ENCODE peak calls at places on chromosomes 4 and X, in ten cellular contexts. L is stimulated activated CD4-positive, alpha-beta T cell treated with anti-CD3 and anti-CD28 coated beads, Interleukin-4, amount 100 ng/mL, for 1 hour; I is non-pigmented ciliary epithelial cell; Q is NCI-H1417; U is activated T-cell treated with anti-CD3 and anti-CD28 coated beads for 1 hour; J is SK-MEL-5; O is HCT116; F is left cardiac atrium; M is GM12891; C is fibroblast of the conjunctiva. N is an unnamed sample.

GRCh38 chrX:96112689-96113088 is 572.0 kb upstream of the DIAPH2 start:
- DNase-seq in J (no peak), C (no peak), L (no peak), O (no peak), M (no peak), Q (no peak), U (no peak), F (no peak), I (no peak), N (no peak)

GRCh38 chrX:397575-397974 is 10.9 kb upstream of the PPP2R3B start:
- DNase-seq in U (no peak), L (no peak), O (no peak), F (peak), C (peak), J (no peak), I (peak), M (no peak), Q (no peak), N (no peak)

GRCh38 chr4:147570616-147571015 is 46.6 kb upstream of the TMEM184C start:
- DNase-seq in J (no peak), L (no peak), U (no peak), M (no peak), Q (no peak), C (no peak), O (no peak), F (no peak), I (no peak), N (no peak)

GRCh38 chr4:189974056-189974455 is 33.4 kb downstream of the FRG1 start:
- DNase-seq in Q (no peak), F (no peak), C (no peak), M (no peak), U (no peak), J (peak), O (peak), L (no peak), I (no peak), N (peak)

GRCh38 chrX:45445745-45446412 is 245.2 kb upstream of the DIPK2B start:
- DNase-seq in F (no peak), Q (no peak), C (peak), M (no peak), L (no peak), O (peak), J (no peak), U (no peak), I (peak), N (peak)

GRCh38 chrX:39903343-39903742 is 194.4 kb downstream of the BCOR start:
- DNase-seq in O (no peak), U (no peak), M (no peak), L (no peak), C (no peak), J (no peak), F (no peak), Q (no peak), I (peak), N (no peak)

GRCh38 chrX:5236096-5236495 is 992.6 kb downstream of the NLGN4X start:
- DNase-seq in M (no peak), L (no peak), O (no peak), J (peak), F (no peak), Q (no peak), U (no peak), I (no peak), C (no peak), N (peak)

GRCh38 chr4:69731826-69732225 is 28.6 kb downstream of the SULT1B1 start:
- DNase-seq in U (no peak), Q (no peak), C (no peak), L (no peak), J (peak), O (no peak), I (no peak), F (no peak), M (no peak), N (no peak)

GRCh38 chrX:123807825-123808416 is 51.9 kb upstream of the XIAP start:
- DNase-seq in M (no peak), F (no peak), J (no peak), U (no peak), O (no peak), C (no peak), L (no peak), Q (peak), I (no peak), N (peak)

GRCh38 chrX:15107367-15107988 is 162.4 kb downstream of the ASB9 start:
- DNase-seq in Q (no peak), F (no peak), O (no peak), U (no peak), C (no peak), I (no peak), J (peak), M (no peak), L (no peak), N (no peak)

GRCh38 chr4:76252271-76252653 is 741 bp downstream of the FAM47E start:
- DNase-seq in I (no peak), O (no peak), J (no peak), M (no peak), C (no peak), L (no peak), Q (no peak), U (no peak), F (no peak), N (no peak)

GRCh38 chrX:21840199-21840557 is 761 bp downstream of the MBTPS2 start:
- DNase-seq in F (no peak), O (no peak), J (no peak), Q (peak), L (peak), C (no peak), I (no peak), U (no peak), M (no peak), N (no peak)

GRCh38 chr4:1574601-1575417 is 109.3 kb downstream of the FAM53A start:
- DNase-seq in O (no peak), J (no peak), L (no peak), Q (no peak), F (peak), I (no peak), U (no peak), M (no peak), C (no peak), N (no peak)

GRCh38 chrX:52576946-52577345 is 60.1 kb upstream of the XAGE1B start:
- DNase-seq in Q (no peak), L (no peak), U (no peak), I (no peak), F (no peak), O (no peak), C (no peak), M (no peak), J (no peak), N (peak)

GRCh38 chr4:121219222-121219621 is 55.1 kb upstream of the TNIP3 start:
- DNase-seq in O (no peak), J (no peak), F (no peak), C (no peak), Q (no peak), U (no peak), M (no peak), L (no peak), I (no peak), N (no peak)

GRCh38 chr4:72171761-72172160 is 140.0 kb downstream of the NPFFR2 start:
- DNase-seq in L (no peak), Q (no peak), J (no peak), U (no peak), I (no peak), F (no peak), C (no peak), O (no peak), M (no peak), N (no peak)

GRCh38 chrX:21662761-21663160 is 4.6 kb upstream of the KLHL34 start:
- DNase-seq in M (no peak), I (no peak), O (no peak), Q (no peak), L (no peak), U (no peak), C (no peak), F (no peak), J (no peak), N (no peak)